ENCODE peak calls at places on chromosomes 6 and 20, in eight cellular contexts. O, E, H, Y, G, Z, I and Q are unnamed samples.

GRCh38 chr20:7742479-7742878 is 197.8 kb downstream of the HAO1 start:
- DNase-seq in G (peak), Z (peak), E (peak), Y (no peak), I (peak), O (peak), H (peak), Q (no peak)

GRCh38 chr20:52004720-52005119 is 186.9 kb downstream of the ZFP64 start:
- DNase-seq in E (no peak), G (no peak), O (peak), Z (peak), I (no peak), H (peak), Y (no peak), Q (no peak)

GRCh38 chr6:10383312-10384063 is 31.4 kb downstream of the TFAP2A start:
- DNase-seq in O (no peak), I (no peak), H (no peak), G (no peak), E (no peak), Z (peak), Y (no peak), Q (no peak)

GRCh38 chr6:40342674-40343230 is 244.4 kb downstream of the LRFN2 start:
- DNase-seq in E (no peak), Z (no peak), O (no peak), Y (no peak), H (no peak), G (no peak), I (no peak), Q (no peak)

GRCh38 chr20:37590938-37591490 is 63.3 kb upstream of the BLCAP start:
- DNase-seq in H (no peak), Y (no peak), Z (no peak), I (no peak), E (no peak), O (no peak), G (no peak), Q (no peak)

GRCh38 chr6:90343581-90343980 is 46.9 kb upstream of the BACH2 start:
- DNase-seq in E (peak), O (peak), G (no peak), Y (no peak), I (no peak), H (peak), Z (peak), Q (no peak)

GRCh38 chr20:4726710-4727391 is 5.1 kb downstream of the PRND start:
- DNase-seq in G (peak), I (peak), E (no peak), O (peak), H (peak), Z (peak), Y (no peak), Q (peak)

GRCh38 chr6:104017410-104018381 is 842.0 kb downstream of the HACE1 start:
- DNase-seq in G (no peak), E (no peak), H (no peak), Y (no peak), O (no peak), Z (no peak), I (no peak), Q (no peak)

GRCh38 chr6:32637219-32637880 is at the start of gene HLA-DQA1:
- DNase-seq in E (no peak), Z (no peak), I (no peak), O (no peak), H (no peak), G (no peak), Y (no peak), Q (peak)

GRCh38 chr20:19338960-19339359 is 126.5 kb downstream of the SLC24A3 start:
- DNase-seq in O (no peak), I (no peak), H (no peak), Z (no peak), E (no peak), Y (no peak), G (no peak), Q (no peak)

GRCh38 chr20:45550765-45551164 is 3.6 kb upstream of the EPPIN start:
- DNase-seq in H (no peak), I (no peak), Y (no peak), O (no peak), Z (no peak), G (no peak), E (no peak), Q (no peak)

GRCh38 chr20:6707231-6707870 is 60.1 kb upstream of the BMP2 start:
- DNase-seq in G (no peak), I (no peak), Y (no peak), Z (no peak), O (no peak), E (no peak), H (peak), Q (no peak)

GRCh38 chr6:47457370-47457769 is 20.2 kb upstream of the CD2AP start:
- DNase-seq in E (no peak), I (no peak), H (no peak), G (no peak), Y (no peak), O (no peak), Z (no peak), Q (no peak)

GRCh38 chr6:69584913-69585729 is 211.7 kb downstream of the LMBRD1 start:
- DNase-seq in Z (no peak), O (no peak), Y (no peak), H (no peak), I (no peak), E (peak), G (no peak), Q (peak)

GRCh38 chr20:52231230-52231746 is 39.7 kb upstream of the ZFP64 start:
- DNase-seq in O (no peak), Y (no peak), I (no peak), E (peak), Z (no peak), H (no peak), G (no peak), Q (no peak)

GRCh38 chr6:140623498-140623897 is 1249.0 kb upstream of the CITED2 start:
- DNase-seq in O (peak), E (no peak), H (peak), Y (no peak), I (peak), Z (peak), G (peak), Q (no peak)

GRCh38 chr6:52407467-52407866 is 12.7 kb upstream of the EFHC1 start:
- DNase-seq in Y (no peak), Z (peak), H (peak), I (no peak), E (peak), G (peak), O (peak), Q (peak)

GRCh38 chr6:107207251-107207890 is 92.1 kb upstream of the BEND3 start:
- DNase-seq in O (no peak), I (no peak), G (no peak), E (no peak), H (peak), Y (no peak), Z (no peak), Q (no peak)

GRCh38 chr20:23419995-23420901 is 1.0 kb downstream of the NAPB start:
- DNase-seq in E (peak), H (peak), O (peak), G (peak), Z (peak), Y (peak), I (peak), Q (peak)

GRCh38 chr6:139701003-139701402 is 326.6 kb upstream of the CITED2 start:
- DNase-seq in Z (no peak), G (no peak), E (no peak), I (no peak), Y (no peak), H (no peak), O (no peak), Q (no peak)

GRCh38 chr20:6920991-6921613 is 153.6 kb downstream of the BMP2 start:
- DNase-seq in H (no peak), G (no peak), O (peak), Z (peak), E (no peak), I (no peak), Y (no peak), Q (no peak)

GRCh38 chr6:132021552-132022375 is 70.6 kb upstream of the CCN2 start:
- DNase-seq in G (no peak), O (no peak), Z (no peak), H (no peak), Y (no peak), E (no peak), I (no peak), Q (no peak)

GRCh38 chr20:2829376-2829775 is 11.1 kb downstream of the PCED1A start:
- DNase-seq in Y (no peak), O (no peak), G (no peak), H (no peak), I (no peak), E (no peak), Z (no peak), Q (no peak)

GRCh38 chr6:16007146-16007545 is 121.7 kb upstream of the MYLIP start:
- DNase-seq in I (no peak), E (no peak), O (no peak), G (no peak), Y (no peak), H (no peak), Z (no peak), Q (no peak)

GRCh38 chr6:89278956-89279355 is 36.1 kb downstream of the GABRR2 start:
- DNase-seq in E (no peak), G (no peak), H (no peak), I (no peak), Z (no peak), Y (no peak), O (no peak), Q (no peak)

DNA sequence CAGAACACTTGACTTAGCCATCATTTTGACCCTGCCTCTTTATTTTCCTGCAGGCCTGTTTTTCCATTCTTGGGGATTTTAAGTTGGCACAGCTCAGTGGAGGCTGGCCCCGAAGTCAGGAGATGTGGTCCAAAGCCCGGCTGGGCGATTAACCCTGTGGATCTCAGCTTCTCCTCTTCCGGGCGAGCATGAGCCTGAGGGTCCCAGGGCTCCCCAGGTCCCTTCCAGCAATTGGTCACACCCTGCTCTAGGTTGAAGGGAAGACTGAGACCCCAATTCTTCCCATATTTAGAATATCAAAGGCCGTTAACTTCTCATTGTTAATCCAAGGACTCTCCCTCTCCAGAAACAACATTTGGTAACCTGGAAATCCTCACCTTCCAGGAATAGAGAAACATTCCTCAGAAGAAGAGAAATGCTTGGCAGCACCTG is 2.3 kb downstream of the THBS2 start:
- DNase-seq in H (no peak), G (no peak), I (no peak), E (no peak), O (peak), Z (no peak), Y (no peak), Q (no peak)
- H3K4me3 ChIP-seq in H (peak), G (no peak), I (peak), E (no peak), O (peak), Z (no peak), Y (peak), Q (no peak)

GRCh38 chr6:75493400-75494064 is at the start of gene FILIP1:
- DNase-seq in E (peak), H (peak), I (peak), O (peak), Y (no peak), Z (peak), G (no peak), Q (peak)
- H3K4me3 ChIP-seq in E (peak), H (peak), I (peak), O (peak), Y (peak), Z (no peak), G (peak), Q (no peak)

GRCh38 chr20:62927128-62927705 is 912 bp upstream of the DIDO1 start:
- DNase-seq in O (no peak), H (no peak), Z (no peak), I (no peak), E (no peak), Y (no peak), G (no peak), Q (no peak)
- H3K4me3 ChIP-seq in O (peak), H (peak), Z (peak), I (peak), E (no peak), Y (peak), G (peak), Q (peak)

GRCh38 chr6:36884610-36885009 is 1.1 kb upstream of the C6orf89 start:
- DNase-seq in I (no peak), Y (no peak), G (no peak), Z (no peak), O (no peak), H (no peak), E (no peak), Q (no peak)
- H3K4me3 ChIP-seq in I (no peak), Y (no peak), G (no peak), Z (no peak), O (no peak), H (no peak), E (no peak), Q (no peak)

GRCh38 chr6:17940151-17940791 is 47.2 kb downstream of the KIF13A start:
- DNase-seq in G (no peak), I (no peak), H (no peak), Y (no peak), E (no peak), Z (no peak), O (no peak), Q (no peak)
- H3K4me3 ChIP-seq in G (no peak), I (no peak), H (no peak), Y (no peak), E (no peak), Z (no peak), O (no peak), Q (no peak)

DNA sequence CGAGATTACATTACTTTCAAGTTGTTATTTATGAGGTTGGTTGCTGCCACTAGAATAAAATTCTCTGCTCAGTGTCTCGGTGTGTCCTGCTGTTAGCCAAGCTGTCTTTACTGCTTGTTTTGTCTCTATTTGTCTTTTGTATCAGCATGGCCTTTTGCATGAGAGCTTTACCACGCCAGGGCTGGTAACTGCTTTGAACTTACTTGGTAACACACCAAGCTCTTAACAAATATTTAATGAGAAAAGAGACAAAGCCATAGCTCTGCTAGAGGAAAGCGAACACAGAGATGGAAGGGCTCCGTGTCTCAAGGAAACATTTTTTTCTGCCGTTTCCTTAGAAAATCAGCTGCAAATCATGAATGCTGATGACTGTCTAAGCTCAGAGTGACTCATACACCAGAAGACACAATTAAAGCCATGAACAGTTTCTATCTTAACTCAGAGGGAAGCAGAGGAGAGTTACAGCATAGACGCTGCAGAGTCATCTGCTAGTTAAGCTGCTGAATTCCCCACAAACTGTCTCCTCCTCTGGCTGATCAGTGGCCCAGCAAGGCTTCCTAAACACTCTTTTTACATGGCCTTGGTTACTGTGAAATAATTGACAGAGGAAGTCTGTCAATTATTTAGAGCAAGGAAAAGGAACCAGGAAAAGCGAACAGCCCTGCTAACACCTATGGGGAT is 44.8 kb downstream of the AGPAT4 start:
- DNase-seq in O (peak), Y (no peak), E (peak), Z (peak), G (peak), I (peak), H (peak), Q (peak)
- H3K4me3 ChIP-seq in O (peak), Y (peak), E (no peak), Z (no peak), G (no peak), I (peak), H (no peak), Q (no peak)

DNA sequence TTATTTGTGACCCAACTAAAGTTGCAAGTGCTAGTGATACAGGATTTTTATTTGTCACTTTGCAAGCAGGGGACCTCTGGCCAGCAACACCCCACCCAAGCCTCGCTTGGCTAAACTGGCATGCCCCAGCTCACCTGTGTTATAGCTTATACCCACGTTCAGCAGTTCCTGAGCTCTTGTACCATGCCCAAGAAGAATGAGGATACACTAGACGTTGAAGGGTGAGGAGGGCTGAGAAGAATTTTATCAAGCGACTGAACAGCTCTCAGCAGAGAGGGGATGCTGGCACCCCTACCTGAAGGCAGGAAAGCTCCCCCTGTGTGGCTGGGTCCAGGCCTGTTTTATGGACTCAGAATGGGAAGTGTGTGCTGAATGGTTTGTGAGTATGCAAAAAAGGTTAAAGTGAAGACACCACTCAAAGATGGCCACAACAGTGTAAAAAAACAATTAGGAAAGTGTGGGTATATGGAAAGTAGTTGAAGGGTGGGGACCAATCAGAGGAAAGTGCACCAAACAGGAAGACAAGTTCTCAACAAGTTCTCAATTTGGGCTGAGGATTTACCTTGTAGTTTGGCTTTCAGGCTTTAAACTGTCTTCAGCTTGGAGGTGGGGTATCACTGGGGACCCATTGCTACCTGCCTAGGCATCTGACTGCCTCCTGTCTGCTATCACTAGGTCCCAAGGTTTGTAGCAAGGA is 14.9 kb downstream of the BTN2A1 start:
- DNase-seq in Y (no peak), O (no peak), Z (no peak), G (no peak), E (no peak), I (no peak), H (no peak), Q (peak)
- H3K4me3 ChIP-seq in Y (no peak), O (no peak), Z (no peak), G (no peak), E (no peak), I (no peak), H (no peak), Q (no peak)